ENCODE peak calls at places on chromosomes 13 and 19, in nine cellular contexts. F is body of pancreas; Q is ascending aorta; J is aorta; V is transverse colon; C is CD4-positive, alpha-beta memory T cell; B is small intestine; D is K562; W is PC-3. I is an unnamed sample. For H3K36me3, the result is how much of the 10 kb centered on the place peaks cover.

GRCh38 chr19:13401388-13401787 is 104.9 kb downstream of the CACNA1A start:
- DNase-seq in B (peak), D (peak), Q (no peak), J (no peak), F (no peak), V (no peak), W (peak), C (no peak), I (no peak)

GRCh38 chr13:24161010-24161775 is 673 bp downstream of the SPATA13 start:
- DNase-seq in B (peak), V (peak), D (peak), W (peak), C (peak), F (peak), Q (no peak), J (peak), I (peak)

GRCh38 chr19:33125929-33126388 is 6.0 kb upstream of the WDR88 start:
- DNase-seq in J (no peak), V (peak), Q (no peak), F (peak), D (peak), C (no peak), B (peak), W (peak), I (peak)

GRCh38 chr19:10551698-10552301 is 8.1 kb downstream of the ATG4D start:
- DNase-seq in W (peak), B (peak), Q (no peak), D (no peak), J (no peak), C (no peak), F (peak), V (peak), I (peak)

GRCh38 chr19:54707932-54708331 is 16.3 kb upstream of the KIR3DL3 start:
- DNase-seq in D (no peak), Q (no peak), B (peak), F (no peak), V (peak), W (no peak), J (no peak), C (no peak), I (no peak)

GRCh38 chr13:114157869-114158495 is 21.1 kb upstream of the CFAP97D2 start:
- DNase-seq in Q (no peak), V (no peak), C (peak), W (no peak), J (peak), B (no peak), D (no peak), F (no peak), I (no peak)

GRCh38 chr13:111370570-111371150 is 50.2 kb downstream of the TEX29 start:
- DNase-seq in J (no peak), C (no peak), B (no peak), Q (no peak), F (no peak), V (no peak), W (no peak), D (no peak), I (no peak)

GRCh38 chr13:113620036-113620435 is 35.5 kb downstream of the TFDP1 start:
- DNase-seq in D (no peak), Q (no peak), F (no peak), B (no peak), C (no peak), W (no peak), V (no peak), J (peak), I (peak)

GRCh38 chr19:1155352-1156304 is 18.4 kb downstream of the SBNO2 start:
- DNase-seq in D (no peak), F (no peak), V (no peak), C (no peak), Q (no peak), B (no peak), W (no peak), J (no peak), I (no peak)

GRCh38 chr19:37304884-37305255 is 66.0 kb upstream of the ZNF527 start:
- DNase-seq in V (no peak), J (no peak), W (no peak), C (no peak), F (no peak), B (no peak), Q (no peak), D (no peak), I (no peak)

GRCh38 chr13:59982631-59983382 is 180.9 kb downstream of the DIAPH3 start:
- DNase-seq in F (no peak), C (no peak), B (no peak), V (no peak), J (no peak), W (no peak), Q (no peak), D (peak), I (no peak)

GRCh38 chr13:112032186-112032835 is 34.6 kb upstream of the SOX1 start:
- DNase-seq in B (no peak), V (no peak), D (no peak), F (peak), J (peak), C (no peak), Q (no peak), W (peak), I (no peak)

GRCh38 chr13:113860579-113861432 is 3.1 kb downstream of the GAS6 start:
- DNase-seq in W (peak), V (peak), Q (no peak), D (peak), B (peak), C (no peak), F (peak), J (peak), I (no peak)

GRCh38 chr13:112465251-112466131 is 89.3 kb downstream of the SPACA7 start:
- DNase-seq in J (peak), D (no peak), V (no peak), W (no peak), C (no peak), Q (no peak), F (no peak), B (no peak), I (no peak)

GRCh38 chr13:114229486-114229885 is 5.2 kb upstream of the CDC16 start:
- DNase-seq in B (no peak), V (no peak), J (no peak), W (no peak), C (no peak), F (no peak), D (no peak), Q (no peak), I (no peak)

GRCh38 chr19:21439372-21439771 is 42.4 kb downstream of the ZNF493 start:
- DNase-seq in V (no peak), B (no peak), F (peak), W (peak), Q (no peak), J (no peak), C (no peak), D (no peak), I (no peak)

GRCh38 chr19:53977991-53978731 is 13.3 kb upstream of the CACNG6 start:
- DNase-seq in J (peak), C (no peak), Q (no peak), W (peak), B (no peak), D (peak), V (no peak), F (peak), I (no peak)

GRCh38 chr19:48230555-48231129 is 25.1 kb downstream of the CARD8 start:
- DNase-seq in B (no peak), J (no peak), V (no peak), W (no peak), Q (no peak), D (peak), F (no peak), C (peak), I (no peak)

GRCh38 chr13:71240906-71241305 is 626.1 kb downstream of the DACH1 start:
- DNase-seq in V (no peak), D (no peak), W (peak), J (no peak), B (no peak), C (no peak), Q (no peak), F (no peak), I (no peak)

GRCh38 chr19:13215572-13216380 is 65.6 kb downstream of the IER2 start:
- DNase-seq in J (no peak), B (peak), F (no peak), D (no peak), W (peak), Q (no peak), V (no peak), C (peak), I (peak)

GRCh38 chr13:44763604-44764311 is 187.6 kb upstream of the TSC22D1 start:
- DNase-seq in B (peak), J (no peak), W (no peak), Q (no peak), F (peak), V (peak), C (no peak), D (no peak), I (no peak)

GRCh38 chr19:11254662-11255061 is 7.7 kb downstream of the DOCK6 start:
- DNase-seq in V (no peak), C (no peak), Q (no peak), B (no peak), W (peak), J (no peak), F (no peak), D (no peak), I (no peak)

GRCh38 chr13:93296584-93296983 is 70.0 kb downstream of the GPC6 start:
- DNase-seq in Q (no peak), D (peak), C (no peak), J (no peak), V (no peak), B (no peak), W (no peak), F (no peak), I (no peak)

GRCh38 chr13:30115257-30115600 is 192.1 kb downstream of the KATNAL1 start:
- DNase-seq in B (no peak), C (no peak), V (no peak), J (no peak), W (no peak), F (no peak), Q (no peak), D (no peak), I (no peak)

GRCh38 chr19:11324079-11324661 is 15.3 kb downstream of the RAB3D start:
- DNase-seq in Q (peak), W (peak), B (peak), J (peak), V (peak), D (no peak), C (no peak), F (peak), I (no peak)

GRCh38 chr19:480016-480855 is 16.1 kb upstream of the MADCAM1 start:
- DNase-seq in V (peak), B (peak), D (peak), Q (no peak), W (peak), J (peak), C (no peak), F (peak), I (no peak)

GRCh38 chr19:47623151-47623920 is 14.4 kb downstream of the BICRA start:
- DNase-seq in J (no peak), W (no peak), D (no peak), C (no peak), B (peak), F (no peak), Q (no peak), V (no peak), I (no peak)

GRCh38 chr13:59570204-59570603 is 593.5 kb downstream of the DIAPH3 start:
- DNase-seq in W (no peak), C (no peak), B (no peak), Q (no peak), F (no peak), J (no peak), D (no peak), V (no peak), I (no peak)

GRCh38 chr19:53131732-53132131 is 978 bp downstream of the ZNF415 start:
- DNase-seq in D (no peak), F (no peak), Q (no peak), W (no peak), B (no peak), J (no peak), V (no peak), C (no peak), I (no peak)

GRCh38 chr13:52738719-52739467 is 727 bp downstream of the CNMD start:
- DNase-seq in C (no peak), V (no peak), D (peak), W (no peak), F (peak), J (no peak), Q (no peak), B (no peak), I (no peak)

GRCh38 chr19:45250832-45251451 is at the start of gene MARK4:
- DNase-seq in C (peak), B (peak), J (peak), Q (no peak), W (peak), V (peak), F (peak), D (peak), I (peak)

GRCh38 chr13:77330009-77330471 is 3.1 kb upstream of the MYCBP2 start:
- DNase-seq in Q (no peak), W (no peak), B (peak), V (no peak), C (no peak), J (no peak), D (no peak), F (no peak), I (no peak)

GRCh38 chr19:38952395-38953165 is 21.8 kb downstream of the MRPS12 start:
- DNase-seq in Q (no peak), W (peak), J (no peak), F (peak), B (peak), D (no peak), V (peak), C (peak), I (peak)

GRCh38 chr19:10087296-10088061 is 1.4 kb downstream of the SHFL start:
- DNase-seq in B (no peak), C (no peak), J (no peak), Q (no peak), V (no peak), F (no peak), W (no peak), D (no peak), I (no peak)

GRCh38 chr13:54449922-54450321 is 1421.3 kb downstream of the OLFM4 start:
- DNase-seq in Q (no peak), V (no peak), D (no peak), B (no peak), C (no peak), F (no peak), W (peak), J (no peak), I (no peak)

GRCh38 chr13:63085851-63086250 is 1670.2 kb upstream of the PCDH20 start:
- DNase-seq in F (no peak), B (no peak), V (no peak), J (no peak), C (no peak), Q (no peak), D (no peak), W (no peak), I (no peak)

GRCh38 chr13:37647038-37647650 is 48.6 kb upstream of the POSTN start:
- DNase-seq in D (no peak), W (no peak), V (no peak), J (no peak), B (peak), C (no peak), Q (no peak), F (no peak), I (no peak)

GRCh38 chr19:5967994-5968430 is 9.9 kb downstream of the RANBP3 start:
- DNase-seq in J (no peak), F (peak), B (peak), W (peak), V (peak), D (peak), Q (no peak), C (peak), I (peak)

DNA sequence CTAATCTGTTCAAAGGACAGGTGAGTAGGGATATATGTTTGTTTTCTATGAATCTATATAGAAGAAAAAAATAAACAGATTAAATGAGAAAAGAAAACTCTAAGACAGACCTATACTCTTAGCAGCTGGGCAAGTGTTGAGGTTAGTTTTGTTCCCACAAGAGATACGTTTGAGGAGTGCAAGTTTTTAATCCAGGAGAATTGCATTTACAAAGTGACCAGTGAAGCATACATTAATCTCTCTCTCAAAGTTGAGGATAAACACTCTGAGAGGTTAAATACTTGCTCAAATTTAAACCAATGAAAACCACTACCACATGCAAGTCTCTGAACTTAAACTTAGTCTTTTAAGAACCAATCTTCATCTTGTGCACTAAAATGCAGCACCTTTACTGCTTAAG is 930.5 kb upstream of the MIR17HG start:
- DNase-seq in Q (no peak), C (no peak), V (no peak), F (no peak), B (no peak), J (no peak), W (no peak), D (no peak), I (no peak)
- H3K27ac ChIP-seq in Q (no peak), C (no peak), V (no peak), F (no peak), B (no peak), J (no peak), W (no peak), D (no peak), I (no peak)

GRCh38 chr19:16327131-16327450 is 2.5 kb downstream of the KLF2 start:
- DNase-seq in B (no peak), Q (no peak), W (no peak), D (no peak), V (no peak), C (no peak), F (no peak), J (no peak), I (no peak)

GRCh38 chr19:16325161-16325527 is 518 bp downstream of the KLF2 start:
- DNase-seq in W (no peak), Q (no peak), C (no peak), F (peak), B (no peak), J (no peak), V (peak), D (peak), I (peak)

GRCh38 chr19:16326401-16327130 is 1.9 kb downstream of the KLF2 start:
- DNase-seq in D (no peak), V (peak), J (peak), Q (no peak), B (no peak), C (peak), F (no peak), W (no peak), I (peak)

GRCh38 chr19:16324384-16325160 is at the start of gene KLF2:
- DNase-seq in W (peak), F (peak), J (peak), V (peak), B (peak), C (peak), Q (peak), D (peak), I (peak)

GRCh38 chr19:16325671-16326400 is 1.2 kb downstream of the KLF2 start:
- DNase-seq in C (peak), W (no peak), D (no peak), B (no peak), J (peak), F (peak), V (peak), Q (no peak), I (peak)
- H3K4me3 ChIP-seq in C (peak), W (no peak), D (no peak), B (peak), J (peak), F (no peak), V (peak), Q (peak), I (peak)

GRCh38 chr19:16429759-16430091 is 42.0 kb downstream of the EPS15L1 start:
- DNase-seq in D (no peak), C (no peak), Q (no peak), W (no peak), V (no peak), B (no peak), J (no peak), F (no peak), I (no peak)
- H3K36me3 ChIP-seq in D (half or more), C (under half), Q (half or more), W (under half), V (under half), B (under half), J (under half), F (under half), I (under half)

DNA sequence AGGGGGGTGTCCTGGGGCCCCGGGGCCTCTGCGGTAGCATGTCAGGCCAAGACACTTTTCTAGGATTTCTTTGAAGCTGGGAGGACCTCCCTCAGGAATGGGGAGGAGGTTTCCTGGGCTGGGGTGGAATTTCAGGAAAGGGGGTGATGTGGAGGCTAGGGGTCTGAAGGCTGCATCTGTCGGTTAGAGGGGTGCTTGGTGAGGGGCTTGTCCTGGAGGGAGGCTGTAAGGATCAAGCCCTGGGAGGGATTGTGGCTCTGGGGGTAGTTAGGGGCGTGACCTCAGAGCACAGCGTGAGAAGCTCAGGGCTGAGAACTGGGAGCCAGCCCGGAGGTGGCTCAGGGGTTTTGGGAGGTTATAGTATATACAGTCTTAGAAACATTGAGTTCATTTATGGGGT is 1.6 kb downstream of the RRAS start:
- DNase-seq in C (no peak), J (no peak), F (no peak), W (no peak), D (no peak), Q (no peak), V (peak), B (no peak), I (peak)
- H3K27ac ChIP-seq in C (no peak), J (peak), F (peak), W (peak), D (no peak), Q (peak), V (peak), B (peak), I (peak)

DNA sequence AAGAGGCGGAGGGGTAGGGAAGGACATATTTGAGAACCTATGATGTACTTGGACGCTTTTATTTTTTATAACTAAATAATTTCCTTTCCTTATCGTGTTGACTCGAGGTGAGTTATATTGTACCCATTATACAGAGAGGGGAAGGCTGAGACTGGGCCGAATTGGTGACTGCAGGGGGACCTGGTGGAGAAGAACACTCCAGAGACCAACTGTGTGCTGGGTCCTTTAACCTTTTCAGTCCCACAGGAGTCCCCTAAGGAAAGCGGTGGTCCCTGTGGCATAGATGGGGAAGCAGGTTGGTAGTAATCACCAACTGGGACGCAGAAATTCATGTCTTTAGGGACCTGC is 633 bp downstream of the MYH14 start:
- DNase-seq in D (no peak), F (no peak), J (no peak), B (no peak), Q (no peak), W (no peak), C (no peak), V (no peak), I (no peak)
- H3K4me3 ChIP-seq in D (no peak), F (no peak), J (peak), B (peak), Q (peak), W (peak), C (no peak), V (no peak), I (no peak)

DNA sequence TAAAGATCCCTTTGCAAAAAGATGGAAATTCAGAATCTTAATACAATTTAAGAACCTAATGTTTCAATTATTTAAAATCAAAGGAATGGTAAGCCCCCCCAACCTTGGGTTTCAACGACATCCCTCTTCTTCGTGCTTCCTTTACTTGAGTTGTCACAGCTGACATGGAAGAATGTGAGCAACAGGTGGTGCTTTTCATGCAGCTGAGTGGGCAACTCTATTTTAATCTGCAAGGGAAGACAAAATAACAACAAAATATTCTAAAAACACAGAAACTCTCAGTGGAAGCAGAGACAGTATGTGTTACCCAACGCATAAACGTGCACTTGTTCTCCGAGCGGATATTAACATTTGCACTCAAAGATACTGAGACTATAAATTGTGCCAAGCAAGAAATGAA is 92.3 kb downstream of the DOCK9 start:
- DNase-seq in C (no peak), W (no peak), V (no peak), F (no peak), D (no peak), Q (no peak), J (no peak), B (no peak), I (no peak)
- H3K36me3 ChIP-seq in C (half or more), W (under half), V (under half), F (under half), D (half or more), Q (half or more), J (under half), B (under half), I (under half)

GRCh38 chr19:41193420-41194156 is 569 bp downstream of the CYP2S1 start:
- DNase-seq in Q (no peak), W (peak), D (peak), C (no peak), F (no peak), V (no peak), B (peak), J (no peak), I (no peak)
- H3K27ac ChIP-seq in Q (no peak), W (no peak), D (no peak), C (no peak), F (no peak), V (peak), B (peak), J (no peak), I (no peak)

GRCh38 chr13:28140433-28141125 is 2.2 kb downstream of the PAN3 start:
- DNase-seq in W (peak), J (no peak), Q (no peak), V (no peak), D (no peak), B (no peak), C (no peak), F (no peak), I (no peak)
- H3K4me3 ChIP-seq in W (peak), J (no peak), Q (peak), V (no peak), D (peak), B (peak), C (peak), F (no peak), I (peak)